ENCODE peak calls at places on chromosomes 11 and 22, in nine cellular contexts. E is mesothelial cell of epicardium; S is stimulated activated CD4-positive, alpha-beta T cell treated with anti-CD3 and anti-CD28 coated beads, Interleukin-4, amount 100 ng/mL, for 4 hours; L is left cardiac atrium; X is NCI-H2081 treated with DMSO at 0.1 percent for 48 hours; Q is GM04503; R is keratinocyte; C is activated naive CD8-positive, alpha-beta T cell treated with anti-CD3 and anti-CD28 coated beads, Interleukin-2, amount 10 ng/mL, durations not matched to agents 7 days and 5 days; I is naive thymus-derived CD8-positive, alpha-beta T cell. B is an unnamed sample.

GRCh38 chr22:36562261-36562835 is 33.4 kb upstream of the EIF3D start:
- DNase-seq in E (no peak), S (no peak), L (peak), X (no peak), Q (no peak), R (no peak), C (no peak), I (no peak), B (no peak)

GRCh38 chr11:66651011-66651410 is 12.5 kb downstream of the RBM4 start:
- DNase-seq in E (no peak), S (no peak), L (no peak), X (no peak), Q (no peak), R (no peak), C (no peak), I (no peak), B (no peak)

GRCh38 chr11:68354181-68354872 is 41.9 kb downstream of the LRP5 start:
- DNase-seq in E (no peak), S (no peak), L (peak), X (no peak), Q (peak), R (peak), C (no peak), I (no peak), B (no peak)

GRCh38 chr22:50621948-50622722 is 5.8 kb downstream of the ARSA start:
- DNase-seq in E (no peak), S (no peak), L (no peak), X (no peak), Q (no peak), R (no peak), C (peak), I (peak), B (peak)

GRCh38 chr11:44950625-44951472 is at the start of gene TP53I11:
- DNase-seq in E (peak), S (peak), L (peak), X (no peak), Q (no peak), R (no peak), C (peak), I (peak), B (peak)

GRCh38 chr11:125167292-125167953 is 2.9 kb downstream of the PKNOX2 start:
- DNase-seq in E (no peak), S (no peak), L (peak), X (no peak), Q (no peak), R (no peak), C (no peak), I (no peak), B (no peak)

GRCh38 chr22:20567371-20567847 is 60.0 kb downstream of the MED15 start:
- DNase-seq in E (no peak), S (no peak), L (peak), X (no peak), Q (peak), R (peak), C (no peak), I (no peak), B (no peak)

GRCh38 chr11:567629-568258 is 7.0 kb downstream of the RASSF7 start:
- DNase-seq in E (no peak), S (no peak), L (no peak), X (no peak), Q (no peak), R (no peak), C (peak), I (no peak), B (peak)